ENCODE peak calls at places on chromosomes 5 and 9, in four cellular contexts. One of them, this sample, is unnamed.
A peak's percentile ranks its signal among the peaks of the same experiment; 100 is the strongest.

GRCh38 chr9:115462623-115463022 is 344.7 kb upstream of the TNC start:
- DNase-seq in K562: no peak
- DNase-seq in HepG2: no peak
- DNase-seq in GM12878: no peak
- DNase-seq in this sample: no peak

GRCh38 chr5:172245823-172246222 is 37.7 kb downstream of the UBTD2 start:
- DNase-seq in K562: no peak
- DNase-seq in HepG2: no peak
- DNase-seq in GM12878: no peak
- DNase-seq in this sample: no peak

GRCh38 chr5:153965102-153965645 is 73.5 kb downstream of the FAM114A2 start:
- DNase-seq in K562: peak; percentile 77
- DNase-seq in HepG2: peak; percentile 55
- DNase-seq in GM12878: peak; percentile 13
- DNase-seq in this sample: peak; percentile 59

GRCh38 chr5:117318528-117318927 is 743.9 kb upstream of the SEMA6A start:
- DNase-seq in K562: no peak
- DNase-seq in HepG2: no peak
- DNase-seq in GM12878: no peak
- DNase-seq in this sample: peak; percentile 11

GRCh38 chr9:134190232-134191121 is 26.1 kb upstream of the RNU6ATAC start:
- DNase-seq in K562: no peak
- DNase-seq in HepG2: no peak
- DNase-seq in GM12878: no peak
- DNase-seq in this sample: no peak

GRCh38 chr5:161481922-161482321 is 64.6 kb downstream of the GABRB2 start:
- DNase-seq in K562: no peak
- DNase-seq in HepG2: no peak
- DNase-seq in GM12878: peak; percentile 64
- DNase-seq in this sample: no peak

GRCh38 chr5:173926359-173926758 is 38.2 kb downstream of the CPEB4 start:
- DNase-seq in K562: no peak
- DNase-seq in HepG2: no peak
- DNase-seq in GM12878: no peak
- DNase-seq in this sample: no peak

GRCh38 chr9:34987160-34988040 is 2.1 kb upstream of the DNAJB5 start:
- DNase-seq in K562: no peak
- DNase-seq in HepG2: no peak
- DNase-seq in GM12878: no peak
- DNase-seq in this sample: no peak

GRCh38 chr5:127586811-127587210 is 62.1 kb upstream of the CTXN3 start:
- DNase-seq in K562: no peak
- DNase-seq in HepG2: no peak
- DNase-seq in GM12878: no peak
- DNase-seq in this sample: no peak

GRCh38 chr5:141781910-141782309 is 96.3 kb downstream of the PCDH1 start:
- DNase-seq in K562: no peak
- DNase-seq in HepG2: no peak
- DNase-seq in GM12878: no peak
- DNase-seq in this sample: no peak

GRCh38 chr9:76846307-76846706 is 59.6 kb downstream of the PRUNE2 start:
- DNase-seq in K562: no peak
- DNase-seq in HepG2: no peak
- DNase-seq in GM12878: no peak
- DNase-seq in this sample: no peak

GRCh38 chr5:153362026-153362425 is 128.4 kb upstream of the GRIA1 start:
- DNase-seq in K562: no peak
- DNase-seq in HepG2: no peak
- DNase-seq in GM12878: no peak
- DNase-seq in this sample: no peak

GRCh38 chr9:134544388-134545212 is 97.0 kb upstream of the COL5A1 start:
- DNase-seq in K562: no peak
- DNase-seq in HepG2: peak; percentile 15
- DNase-seq in GM12878: no peak
- DNase-seq in this sample: no peak

GRCh38 chr9:124527781-124528180 is 20.6 kb upstream of the NR5A1 start:
- DNase-seq in K562: no peak
- DNase-seq in HepG2: no peak
- DNase-seq in GM12878: no peak
- DNase-seq in this sample: no peak

GRCh38 chr5:53944981-53945380 is 365.4 kb downstream of the ARL15 start:
- DNase-seq in K562: no peak
- DNase-seq in HepG2: peak; percentile 42
- DNase-seq in GM12878: no peak
- DNase-seq in this sample: peak; percentile 23

GRCh38 chr9:121651014-121651294 is 480 bp upstream of the DAB2IP start:
- DNase-seq in K562: no peak
- DNase-seq in HepG2: no peak
- DNase-seq in GM12878: no peak
- DNase-seq in this sample: no peak

GRCh38 chr5:53479656-53480473 is 564 bp upstream of the FST start:
- DNase-seq in K562: peak; percentile 28
- DNase-seq in HepG2: peak; percentile 73
- DNase-seq in GM12878: no peak
- DNase-seq in this sample: peak; percentile 55

GRCh38 chr9:114551750-114552685 is 35.6 kb upstream of the ATP6V1G1 start:
- DNase-seq in K562: peak; percentile 69
- DNase-seq in HepG2: peak; percentile 69
- DNase-seq in GM12878: no peak
- DNase-seq in this sample: peak; percentile 97

GRCh38 chr5:53334431-53334941 is 145.9 kb upstream of the FST start:
- DNase-seq in K562: no peak
- DNase-seq in HepG2: no peak
- DNase-seq in GM12878: no peak
- DNase-seq in this sample: no peak

GRCh38 chr9:4065054-4065453 is 234.8 kb downstream of the GLIS3 start:
- DNase-seq in K562: no peak
- DNase-seq in HepG2: no peak
- DNase-seq in GM12878: no peak
- DNase-seq in this sample: no peak

GRCh38 chr9:133759946-133760345 is 21.8 kb upstream of the SARDH start:
- DNase-seq in K562: no peak
- DNase-seq in HepG2: no peak
- DNase-seq in GM12878: no peak
- DNase-seq in this sample: no peak

GRCh38 chr9:37593877-37594448 is 1.6 kb upstream of the TOMM5 start:
- DNase-seq in K562: no peak
- DNase-seq in HepG2: no peak
- DNase-seq in GM12878: no peak
- DNase-seq in this sample: no peak

DNA sequence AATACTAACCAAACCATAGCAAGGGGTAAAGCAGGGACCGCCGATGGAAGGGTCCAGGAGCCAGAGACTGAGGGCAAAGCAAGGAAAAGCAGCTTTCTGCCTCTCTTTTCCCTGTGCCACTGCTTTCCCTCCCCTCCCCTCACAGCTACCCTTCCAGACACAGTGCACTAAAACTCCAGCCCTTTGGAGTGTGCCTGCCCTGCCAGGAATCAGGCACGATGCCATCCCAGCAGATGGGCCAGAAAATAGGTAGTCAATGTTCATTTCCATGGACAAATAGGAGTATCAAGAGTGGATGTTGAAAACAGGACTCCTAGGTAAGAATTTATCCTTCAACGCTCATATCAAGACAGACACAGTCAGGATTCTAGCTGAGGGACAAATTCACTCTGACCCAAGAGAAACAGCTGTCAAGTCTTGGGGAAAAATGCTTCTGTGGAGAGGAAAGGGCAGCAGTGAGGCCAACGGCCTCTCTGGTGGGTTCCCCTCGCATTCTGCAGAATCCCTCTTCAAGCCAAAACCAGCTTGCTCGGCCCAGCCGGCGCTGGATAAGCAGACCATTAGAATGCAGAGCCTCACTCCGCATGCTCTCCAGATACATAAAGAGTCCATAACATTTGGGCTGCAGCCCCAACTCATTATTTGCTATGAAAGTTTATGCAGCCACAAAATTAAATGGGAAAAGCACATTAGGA is 138.0 kb downstream of the CAAP1 start:
- DNase-seq in K562: no peak
- DNase-seq in HepG2: no peak
- DNase-seq in GM12878: no peak
- DNase-seq in this sample: no peak
- TF ChIP-seq REST in K562: no peak
- TF ChIP-seq REST in HepG2: no peak
- TF ChIP-seq REST in GM12878: no peak
- TF ChIP-seq REST in this sample: no peak

DNA sequence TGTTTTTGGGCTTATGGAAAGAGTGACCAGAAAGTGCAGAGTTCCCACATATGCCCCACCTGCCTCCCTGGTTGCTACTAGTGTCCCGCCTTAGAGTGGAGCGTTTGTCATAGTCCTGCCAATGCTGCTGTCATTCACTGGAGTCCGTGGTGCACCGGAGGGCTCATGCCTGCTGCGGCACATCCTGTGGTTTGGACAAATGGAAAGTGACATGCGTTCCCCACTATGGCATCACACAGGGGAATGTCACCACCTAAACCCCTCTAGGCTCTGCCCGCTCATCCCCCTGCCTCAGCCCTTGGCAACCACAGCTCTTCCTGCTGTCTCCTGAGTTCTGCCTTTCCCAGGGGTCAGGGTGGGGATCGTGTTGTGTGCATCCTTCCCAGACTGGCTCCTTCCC is 29.2 kb downstream of the IRX4 start:
- DNase-seq in K562: no peak
- DNase-seq in HepG2: no peak
- DNase-seq in GM12878: no peak
- DNase-seq in this sample: no peak
- TF ChIP-seq BHLHE40 in K562: no peak
- TF ChIP-seq BHLHE40 in HepG2: no peak
- TF ChIP-seq BHLHE40 in GM12878: no peak
- TF ChIP-seq BHLHE40 in this sample: no peak

GRCh38 chr5:43000198-43000840 is 39.8 kb downstream of the ANXA2R start:
- DNase-seq in K562: no peak
- DNase-seq in HepG2: no peak
- DNase-seq in GM12878: no peak
- DNase-seq in this sample: no peak
- TF ChIP-seq CHD2 in K562: no peak
- TF ChIP-seq CHD2 in HepG2: no peak
- TF ChIP-seq CHD2 in GM12878: no peak
- TF ChIP-seq CHD2 in this sample: no peak

GRCh38 chr5:143402464-143403356 is 776 bp downstream of the NR3C1 start:
- DNase-seq in K562: peak; percentile 46
- DNase-seq in HepG2: peak; percentile 34
- DNase-seq in GM12878: no peak
- DNase-seq in this sample: no peak

GRCh38 chr5:143404416-143405062 is 1.1 kb upstream of the NR3C1 start:
- DNase-seq in K562: peak; percentile 69
- DNase-seq in HepG2: peak; percentile 28
- DNase-seq in GM12878: no peak
- DNase-seq in this sample: peak; percentile 49

GRCh38 chr5:143403607-143404415 is at the start of gene NR3C1:
- DNase-seq in K562: peak; percentile 81
- DNase-seq in HepG2: peak; percentile 58
- DNase-seq in GM12878: no peak
- DNase-seq in this sample: peak; percentile 50

GRCh38 chr5:143401846-143402463 is 1.5 kb downstream of the NR3C1 start:
- DNase-seq in K562: no peak
- DNase-seq in HepG2: peak; percentile 13
- DNase-seq in GM12878: no peak
- DNase-seq in this sample: peak; percentile 70

DNA sequence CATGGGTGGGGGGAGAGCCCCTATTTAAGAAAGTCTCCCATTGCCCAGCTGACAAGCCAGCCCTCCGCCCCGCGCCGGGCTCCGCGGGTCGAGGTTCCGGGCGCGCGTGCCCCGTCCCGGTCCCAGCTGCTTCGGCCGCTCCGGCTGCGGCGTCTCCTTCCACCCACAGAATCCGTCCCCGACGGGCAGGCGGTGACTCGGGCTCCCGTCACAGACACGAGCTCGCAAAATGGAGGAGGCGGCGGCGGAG is 204 bp downstream of the NR3C1 start:
- DNase-seq in K562: no peak
- DNase-seq in HepG2: no peak
- DNase-seq in GM12878: no peak
- DNase-seq in this sample: no peak
- TF ChIP-seq REST in K562: no peak
- TF ChIP-seq REST in HepG2: no peak
- TF ChIP-seq REST in GM12878: no peak
- TF ChIP-seq REST in this sample: no peak

GRCh38 chr9:89461302-89461701 is 36.6 kb downstream of the SEMA4D start:
- DNase-seq in K562: no peak
- DNase-seq in HepG2: no peak
- DNase-seq in GM12878: no peak
- DNase-seq in this sample: no peak

GRCh38 chr9:89457376-89457855 is 40.5 kb downstream of the SEMA4D start:
- DNase-seq in K562: no peak
- DNase-seq in HepG2: no peak
- DNase-seq in GM12878: no peak
- DNase-seq in this sample: no peak

GRCh38 chr9:89458768-89459496 is 39.0 kb downstream of the SEMA4D start:
- DNase-seq in K562: no peak
- DNase-seq in HepG2: no peak
- DNase-seq in GM12878: no peak
- DNase-seq in this sample: no peak

GRCh38 chr9:89462817-89463216 is 35.1 kb downstream of the SEMA4D start:
- DNase-seq in K562: no peak
- DNase-seq in HepG2: no peak
- DNase-seq in GM12878: no peak
- DNase-seq in this sample: no peak

DNA sequence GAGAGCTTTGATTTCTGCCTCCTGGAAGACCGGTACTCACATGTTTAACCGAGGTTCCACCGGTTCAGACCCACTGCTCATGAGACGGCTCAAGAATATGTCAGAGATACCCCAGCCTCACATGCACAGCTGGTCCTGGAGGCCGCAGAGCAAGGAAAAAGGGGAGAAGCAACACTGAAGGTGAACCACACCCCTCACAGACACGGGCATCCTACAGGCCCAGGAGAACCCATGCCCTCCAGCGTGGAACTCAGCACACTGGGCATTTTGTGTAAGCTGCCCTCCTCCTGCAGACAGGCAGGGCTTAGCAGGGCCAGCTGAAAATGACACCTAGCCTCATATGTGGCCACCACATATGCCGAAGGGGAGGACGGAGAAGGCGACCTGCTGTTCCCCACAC is 37.4 kb downstream of the SEMA4D start:
- DNase-seq in K562: no peak
- DNase-seq in HepG2: no peak
- DNase-seq in GM12878: no peak
- DNase-seq in this sample: no peak
- TF ChIP-seq BHLHE40 in K562: no peak
- TF ChIP-seq BHLHE40 in HepG2: no peak
- TF ChIP-seq BHLHE40 in GM12878: no peak
- TF ChIP-seq BHLHE40 in this sample: no peak

GRCh38 chr5:77255617-77256016 is 45.1 kb downstream of the PDE8B start:
- DNase-seq in K562: no peak
- DNase-seq in HepG2: no peak
- DNase-seq in GM12878: no peak
- DNase-seq in this sample: no peak
- TF ChIP-seq CHD2 in K562: no peak
- TF ChIP-seq CHD2 in HepG2: no peak
- TF ChIP-seq CHD2 in GM12878: no peak
- TF ChIP-seq CHD2 in this sample: no peak